ENCODE peak calls at places on chromosomes 12 and 14, in four cellular contexts. S, U, L and C are unnamed samples.

GRCh38 chr12:100474617-100475016 is 951 bp downstream of the NR1H4 start:
- DNase-seq in U (no peak), S (no peak), L (no peak), C (no peak)

GRCh38 chr12:126355346-126355745 is 1290.1 kb downstream of the AACS start:
- DNase-seq in S (no peak), L (no peak), U (no peak), C (no peak)

GRCh38 chr12:52401526-52401925 is 4.6 kb downstream of the KRT82 start:
- DNase-seq in L (no peak), U (no peak), S (no peak), C (no peak)

GRCh38 chr14:33900706-33901105 is 50.2 kb downstream of the EGLN3 start:
- DNase-seq in L (no peak), U (no peak), S (no peak), C (no peak)

GRCh38 chr12:94638521-94638920 is 11.8 kb downstream of the TMCC3 start:
- DNase-seq in S (no peak), U (no peak), L (no peak), C (no peak)

GRCh38 chr12:89706551-89707348 is 1.9 kb downstream of the ATP2B1 start:
- DNase-seq in S (peak), L (no peak), U (peak), C (no peak)

GRCh38 chr14:100641274-100641860 is 54.1 kb upstream of the BEGAIN start:
- DNase-seq in L (no peak), S (peak), U (no peak), C (no peak)

GRCh38 chr14:70000601-70001000 is 121.4 kb downstream of the SMOC1 start:
- DNase-seq in S (no peak), L (no peak), U (no peak), C (no peak)

GRCh38 chr14:96394047-96394815 is 2.3 kb downstream of the AK7 start:
- DNase-seq in U (no peak), L (no peak), S (no peak), C (no peak)

GRCh38 chr12:79737875-79738718 is 47.3 kb upstream of the PAWR start:
- DNase-seq in U (peak), L (no peak), S (peak), C (peak)

GRCh38 chr14:100708349-100709217 is 18.1 kb upstream of the DLK1 start:
- DNase-seq in U (no peak), L (no peak), S (peak), C (peak)

GRCh38 chr12:2013527-2014223 is 9.4 kb upstream of the DCP1B start:
- DNase-seq in S (peak), U (no peak), L (peak), C (no peak)

GRCh38 chr12:58917699-58918334 is 2.5 kb downstream of the LRIG3 start:
- DNase-seq in U (peak), S (no peak), L (no peak), C (no peak)

GRCh38 chr12:6460751-6461371 is 9.0 kb downstream of the TAPBPL start:
- DNase-seq in S (no peak), U (no peak), L (no peak), C (no peak)

GRCh38 chr14:53517276-53517960 is 364.3 kb upstream of the DDHD1 start:
- DNase-seq in S (no peak), L (no peak), U (peak), C (no peak)

GRCh38 chr12:62772556-62772955 is 162.4 kb downstream of the PPM1H start:
- DNase-seq in S (no peak), U (peak), L (no peak), C (no peak)

GRCh38 chr14:56333361-56334279 is 215.4 kb downstream of the PELI2 start:
- DNase-seq in L (no peak), U (peak), S (peak), C (no peak)

GRCh38 chr14:53412819-53413664 is 259.9 kb upstream of the DDHD1 start:
- DNase-seq in U (no peak), L (no peak), S (peak), C (no peak)

GRCh38 chr12:76329606-76330005 is 18.6 kb downstream of the BBS10 start:
- DNase-seq in S (no peak), U (no peak), L (no peak), C (no peak)

GRCh38 chr12:104555650-104556049 is 98.9 kb downstream of the CHST11 start:
- DNase-seq in U (no peak), S (peak), L (no peak), C (no peak)

GRCh38 chr12:28253175-28253641 is 63.0 kb downstream of the CCDC91 start:
- DNase-seq in S (no peak), U (no peak), L (no peak), C (no peak)

GRCh38 chr14:102731101-102731870 is 46.0 kb upstream of the TRAF3 start:
- DNase-seq in L (no peak), U (no peak), S (no peak), C (no peak)

GRCh38 chr14:73237219-73237785 is at the start of gene PAPLN:
- DNase-seq in L (peak), S (no peak), U (no peak), C (no peak)

GRCh38 chr12:57548488-57548887 is 1.4 kb upstream of the KIF5A start:
- DNase-seq in U (no peak), S (no peak), L (no peak), C (no peak)

GRCh38 chr12:125089083-125089482 is 23.8 kb downstream of the AACS start:
- DNase-seq in S (no peak), U (no peak), L (no peak), C (no peak)

GRCh38 chr12:724194-724855 is 28.1 kb upstream of the WNK1 start:
- DNase-seq in S (no peak), L (no peak), U (no peak), C (no peak)